ENCODE peak calls at places on chromosomes 11 and 22, in six cellular contexts. E is B cell, F is cardiac fibroblast, G is psoas muscle, S is hepatic stellate cell, N is Calu3. P is an unnamed sample.
A peak's percentile ranks its signal among the peaks of the same experiment; 100 is the strongest.

GRCh38 chr22:19036523-19037273 is 85.5 kb downstream of the DGCR2 start:
- DNase-seq in E (no peak), F (peak; percentile 6), G (no peak), S (no peak), N (no peak), P (no peak)

GRCh38 chr11:72586591-72587090 is 87.6 kb downstream of the PDE2A start:
- DNase-seq in E (no peak), F (no peak), G (no peak), S (no peak), N (no peak), P (no peak)

GRCh38 chr11:64256300-64256699 is 5.0 kb downstream of the PLCB3 start:
- DNase-seq in E (no peak), F (no peak), G (no peak), S (no peak), N (no peak), P (no peak)

GRCh38 chr11:128521697-128522062 is 65.7 kb downstream of the ETS1 start:
- DNase-seq in E (peak; percentile 54), F (peak; percentile 50), G (peak; percentile 63), S (no peak), N (no peak), P (no peak)

GRCh38 chr11:8267831-8268529 is 4.3 kb upstream of the LMO1 start:
- DNase-seq in E (peak; percentile 33), F (no peak), G (no peak), S (no peak), N (peak; percentile 26), P (no peak)

GRCh38 chr11:12717851-12718291 is 43.6 kb downstream of the TEAD1 start:
- DNase-seq in E (no peak), F (no peak), G (no peak), S (no peak), N (no peak), P (no peak)

GRCh38 chr11:62433553-62434301 is 14.9 kb downstream of the SCGB1A1 start:
- DNase-seq in E (no peak), F (no peak), G (no peak), S (no peak), N (no peak), P (no peak)

GRCh38 chr11:931385-931784 is 5.7 kb downstream of the AP2A2 start:
- DNase-seq in E (no peak), F (peak; percentile 40), G (no peak), S (no peak), N (no peak), P (no peak)

GRCh38 chr22:19593991-19594569 is 69.9 kb upstream of the CLDN5 start:
- DNase-seq in E (no peak), F (no peak), G (no peak), S (no peak), N (no peak), P (no peak)

P was measured in GF-D8.